ENCODE peak calls at places on chromosome 20, in nine cellular contexts. J is CD4-positive, alpha-beta T cell; U is cardiac fibroblast; G is Calu3; W is MCF 10A; E is SK-N-SH; B is choroid plexus epithelial cell; S is RWPE1; P is mesothelial cell of epicardium. R is an unnamed sample.
A peak's percentile ranks its signal among the peaks of the same experiment; 100 is the strongest.

GRCh38 chr20:62732356-62732755 is 23.7 kb downstream of the NTSR1 start:
- DNase-seq in J (no peak), B (no peak), U (no peak), W (no peak), S (no peak), E (no peak), P (no peak), G (no peak), R (no peak)

GRCh38 chr20:32078322-32078721 is 26.3 kb downstream of the HCK start:
- DNase-seq in W (no peak), E (no peak), S (no peak), U (no peak), P (no peak), J (no peak), B (no peak), G (no peak), R (no peak)

GRCh38 chr20:58852559-58853271 is at the start of gene GNAS:
- DNase-seq in W (peak; percentile 44), G (peak; percentile 63), U (peak; percentile 75), S (peak; percentile 90), P (no peak), B (peak; percentile 76), J (peak; percentile 42), E (peak; percentile 74), R (no peak)

GRCh38 chr20:47400685-47401084 is 44.2 kb upstream of the ZMYND8 start:
- DNase-seq in J (no peak), B (no peak), S (peak; percentile 62), U (no peak), E (peak; percentile 34), G (no peak), W (no peak), P (no peak), R (no peak)

GRCh38 chr20:4491643-4492042 is 230.1 kb upstream of the PRND start:
- DNase-seq in W (no peak), B (no peak), S (no peak), G (no peak), J (no peak), P (no peak), U (no peak), E (no peak), R (no peak)

GRCh38 chr20:58691773-58692578 is 624 bp upstream of the NPEPL1 start:
- DNase-seq in G (no peak), J (no peak), S (no peak), U (peak; percentile 63), E (no peak), W (peak; percentile 56), B (peak; percentile 39), P (no peak), R (no peak)

GRCh38 chr20:32626859-32627636 is 41.9 kb upstream of the NOL4L start:
- DNase-seq in E (peak; percentile 91), P (no peak), S (no peak), W (no peak), U (no peak), J (no peak), B (no peak), G (peak; percentile 46), R (no peak)

GRCh38 chr20:6699931-6700562 is 67.4 kb upstream of the BMP2 start:
- DNase-seq in B (no peak), J (no peak), S (no peak), U (no peak), E (no peak), W (no peak), G (no peak), P (no peak), R (no peak)

GRCh38 chr20:16005612-16006493 is 567.4 kb downstream of the KIF16B start:
- DNase-seq in S (no peak), B (no peak), P (no peak), U (no peak), G (no peak), W (no peak), J (no peak), E (no peak), R (no peak)

GRCh38 chr20:5844063-5844681 is 94.0 kb downstream of the SHLD1 start:
- DNase-seq in E (no peak), G (no peak), S (peak; percentile 42), J (peak; percentile 44), W (peak; percentile 83), B (peak; percentile 60), U (peak; percentile 31), P (no peak), R (no peak)

GRCh38 chr20:10040070-10040970 is 5.5 kb downstream of the ANKEF1 start:
- DNase-seq in G (no peak), J (no peak), W (peak; percentile 80), B (peak; percentile 31), U (peak; percentile 77), P (no peak), E (no peak), S (peak; percentile 69), R (no peak)

GRCh38 chr20:10314198-10314597 is 95.6 kb downstream of the SNAP25 start:
- DNase-seq in P (no peak), B (peak; percentile 88), W (peak; percentile 33), G (no peak), E (no peak), S (no peak), U (peak; percentile 80), J (no peak), R (no peak)

GRCh38 chr20:57076202-57076651 is 190.2 kb downstream of the BMP7 start:
- DNase-seq in W (peak; percentile 77), S (peak; percentile 93), U (no peak), J (no peak), E (no peak), G (no peak), P (no peak), B (peak; percentile 84), R (no peak)

GRCh38 chr20:44247676-44248419 is 740 bp downstream of the GDAP1L1 start:
- DNase-seq in P (peak; percentile 54), E (peak; percentile 69), G (peak; percentile 68), W (peak; percentile 39), S (peak; percentile 74), J (peak; percentile 16), U (peak; percentile 29), B (peak; percentile 32), R (no peak)

GRCh38 chr20:1904160-1904559 is 9.0 kb downstream of the SIRPA start:
- DNase-seq in W (no peak), P (no peak), G (no peak), S (no peak), E (no peak), B (no peak), U (no peak), J (no peak), R (no peak)

GRCh38 chr20:1906361-1907051 is 11.3 kb downstream of the SIRPA start:
- DNase-seq in S (no peak), G (no peak), W (no peak), B (no peak), J (no peak), E (no peak), P (no peak), U (no peak), R (no peak)

GRCh38 chr20:1907586-1907985 is 12.4 kb downstream of the SIRPA start:
- DNase-seq in G (no peak), U (peak; percentile 41), J (no peak), P (no peak), E (no peak), B (no peak), W (peak; percentile 47), S (no peak), R (no peak)

GRCh38 chr20:1905009-1905408 is 9.8 kb downstream of the SIRPA start:
- DNase-seq in U (no peak), E (no peak), W (no peak), G (no peak), S (no peak), J (no peak), B (no peak), P (no peak), R (no peak)

GRCh38 chr20:1905693-1906092 is 10.5 kb downstream of the SIRPA start:
- DNase-seq in W (no peak), U (no peak), P (no peak), E (no peak), B (no peak), S (no peak), J (no peak), G (no peak), R (no peak)
- TF ChIP-seq CTCF in W (no peak), U (no peak), P (no peak), E (no peak), B (no peak), S (no peak), J (no peak), G (no peak), R (no peak)

GRCh38 chr20:38338849-38339520 is 7.3 kb upstream of the LBP start:
- DNase-seq in U (peak; percentile 44), E (no peak), G (peak; percentile 57), S (peak; percentile 70), W (peak; percentile 28), J (no peak), B (peak; percentile 56), P (no peak), R (no peak)
- TF ChIP-seq CTCF in U (peak; percentile 32), E (peak; percentile 26), G (peak; percentile 44), S (no peak), W (peak; percentile 34), J (no peak), B (peak; percentile 60), P (no peak), R (peak; percentile 16)

DNA sequence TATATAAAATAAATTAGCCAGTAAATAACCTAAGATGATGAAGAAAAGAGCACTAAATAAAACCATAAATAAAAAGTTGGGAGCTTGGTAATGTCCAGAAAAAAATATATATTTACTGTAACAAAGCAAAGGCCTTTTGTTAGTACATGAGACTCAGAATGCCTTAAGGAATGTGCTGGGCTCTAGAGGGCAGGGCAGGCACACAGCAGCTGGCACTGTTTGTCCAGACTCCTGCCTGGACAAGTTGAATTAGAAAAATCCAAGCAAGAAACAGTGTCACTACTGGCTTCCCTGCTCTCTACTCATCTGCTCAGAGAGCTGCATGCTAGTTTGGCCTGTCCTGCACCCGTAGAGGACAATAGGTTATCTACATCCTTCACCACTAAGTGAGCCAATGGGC is 8.8 kb downstream of the DEFB129 start:
- DNase-seq in P (no peak), G (peak; percentile 9), J (no peak), W (peak; percentile 47), E (peak; percentile 17), U (peak; percentile 5), B (peak; percentile 13), S (peak; percentile 66), R (peak; percentile 61)
- TF ChIP-seq CTCF in P (no peak), G (no peak), J (no peak), W (peak; percentile 25), E (peak; percentile 38), U (peak; percentile 13), B (peak; percentile 6), S (peak; percentile 77), R (peak; percentile 89)

DNA sequence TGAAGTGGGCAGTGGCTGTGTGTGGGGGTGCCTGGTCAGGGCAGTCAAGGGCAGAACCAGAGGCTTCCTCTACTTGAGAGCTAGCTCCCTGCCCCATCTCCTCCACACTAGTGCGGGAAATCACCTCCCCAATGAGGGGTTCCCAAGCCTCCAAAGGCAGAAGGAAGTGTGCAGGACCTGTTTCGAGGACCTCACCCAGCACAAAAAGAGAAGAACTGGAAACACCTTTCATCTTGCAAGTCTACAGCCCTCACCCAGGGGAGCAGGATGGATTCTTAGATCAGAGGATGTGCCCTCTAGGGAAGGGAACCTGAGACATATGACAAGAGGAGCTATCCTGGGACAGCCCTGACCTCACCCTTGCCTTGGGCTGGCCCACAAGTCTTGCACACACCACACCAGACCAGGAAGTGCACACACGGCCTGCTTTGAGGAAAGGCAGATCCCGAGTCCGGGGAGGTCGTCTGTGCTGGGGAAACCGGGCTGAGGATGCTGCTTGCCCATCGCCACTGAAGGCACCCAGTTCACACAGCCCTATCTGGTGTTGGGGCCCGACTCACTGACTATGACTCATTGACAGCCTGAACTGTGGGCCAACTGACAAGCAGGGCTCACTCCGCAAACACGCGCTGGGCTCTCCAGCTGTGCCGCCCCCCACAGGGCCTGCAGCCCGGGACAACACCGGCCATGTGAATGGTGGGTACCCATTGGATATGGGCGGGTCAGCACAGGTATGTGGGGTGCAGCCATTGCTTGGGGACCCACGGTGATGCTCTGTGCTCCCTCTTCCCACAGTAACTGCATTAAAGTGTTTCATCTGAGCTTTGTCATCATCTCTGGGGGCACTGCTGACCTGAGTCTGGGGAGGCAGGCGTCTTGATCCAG is 1.8 kb downstream of the SAMD10 start:
- DNase-seq in E (no peak), B (peak; percentile 88), W (peak; percentile 71), G (peak; percentile 60), S (peak; percentile 75), P (no peak), U (peak; percentile 69), J (peak; percentile 55), R (no peak)
- TF ChIP-seq CTCF in E (no peak), B (no peak), W (no peak), G (no peak), S (no peak), P (no peak), U (no peak), J (no peak), R (no peak)